ENCODE peak calls at places on chromosomes 4 and X, in ten cellular contexts. A, Y, J, S, B, X, E, T, U and H are unnamed samples.

GRCh38 chrX:16445166-16445752 is 204.7 kb upstream of the S100G start:
- DNase-seq in A (no peak), Y (no peak), J (peak), S (no peak), B (no peak), X (peak), E (no peak), T (no peak), U (peak), H (no peak)

GRCh38 chr4:15368906-15369305 is 58.9 kb upstream of the C1QTNF7 start:
- DNase-seq in A (no peak), Y (no peak), J (no peak), S (no peak), B (no peak), X (peak), E (no peak), T (no peak), U (no peak), H (no peak)

GRCh38 chr4:157898836-157899605 is 273.8 kb downstream of the GASK1B start:
- DNase-seq in A (no peak), Y (no peak), J (no peak), S (no peak), B (no peak), X (no peak), E (no peak), T (no peak), U (no peak), H (no peak)

GRCh38 chrX:23381688-23382087 is 47.0 kb downstream of the PTCHD1 start:
- DNase-seq in A (no peak), Y (no peak), J (no peak), S (no peak), B (no peak), X (no peak), E (no peak), T (no peak), U (no peak), H (no peak)

GRCh38 chr4:72568959-72569718 is at the start of gene ADAMTS3:
- DNase-seq in A (peak), Y (peak), J (peak), S (peak), B (peak), X (peak), E (peak), T (no peak), U (peak), H (no peak)

GRCh38 chr4:3773552-3774001 is 7.4 kb downstream of the ADRA2C start:
- DNase-seq in A (no peak), Y (no peak), J (no peak), S (no peak), B (no peak), X (no peak), E (peak), T (peak), U (no peak), H (no peak)

GRCh38 chrX:149455934-149456333 is 49.2 kb downstream of the IDS start:
- DNase-seq in A (no peak), Y (no peak), J (no peak), S (no peak), B (no peak), X (no peak), E (no peak), T (no peak), U (no peak), H (no peak)

GRCh38 chrX:55161581-55161980 is 58.6 kb upstream of the PAGE5 start:
- DNase-seq in A (no peak), Y (no peak), J (no peak), S (no peak), B (no peak), X (no peak), E (no peak), T (no peak), U (no peak), H (no peak)

GRCh38 chrX:149470960-149471359 is 34.1 kb downstream of the IDS start:
- DNase-seq in A (peak), Y (peak), J (peak), S (peak), B (peak), X (peak), E (peak), T (peak), U (peak), H (no peak)

GRCh38 chr4:154332681-154333421 is 158.7 kb downstream of the DCHS2 start:
- DNase-seq in A (peak), Y (peak), J (peak), S (no peak), B (peak), X (no peak), E (no peak), T (no peak), U (peak), H (no peak)

GRCh38 chr4:100519205-100519604 is 1.4 kb upstream of the EMCN start:
- DNase-seq in A (no peak), Y (no peak), J (no peak), S (no peak), B (peak), X (no peak), E (no peak), T (no peak), U (no peak), H (no peak)

GRCh38 chrX:24956828-24957227 is 58.9 kb downstream of the ARX start:
- DNase-seq in A (no peak), Y (no peak), J (no peak), S (no peak), B (no peak), X (no peak), E (no peak), T (no peak), U (no peak), H (no peak)

GRCh38 chrX:68708503-68709290 is 61.2 kb downstream of the STARD8 start:
- DNase-seq in A (no peak), Y (no peak), J (no peak), S (no peak), B (no peak), X (no peak), E (no peak), T (no peak), U (no peak), H (no peak)

GRCh38 chrX:155070663-155070974 is 317 bp downstream of the CMC4 start:
- DNase-seq in A (no peak), Y (no peak), J (no peak), S (no peak), B (peak), X (no peak), E (no peak), T (no peak), U (no peak), H (no peak)

GRCh38 chr4:54784188-54784671 is 126.5 kb downstream of the KIT start:
- DNase-seq in A (peak), Y (peak), J (peak), S (no peak), B (peak), X (no peak), E (peak), T (no peak), U (peak), H (peak)

GRCh38 chr4:125368161-125368560 is 53.4 kb downstream of the FAT4 start:
- DNase-seq in A (no peak), Y (no peak), J (no peak), S (no peak), B (no peak), X (no peak), E (no peak), T (no peak), U (no peak), H (no peak)

GRCh38 chr4:82739292-82740190 is 59.1 kb downstream of the SCD5 start:
- DNase-seq in A (peak), Y (peak), J (peak), S (peak), B (peak), X (peak), E (no peak), T (peak), U (peak), H (no peak)

GRCh38 chr4:2924765-2925301 is 38.4 kb downstream of the NOP14 start:
- DNase-seq in A (no peak), Y (no peak), J (no peak), S (no peak), B (no peak), X (no peak), E (no peak), T (no peak), U (no peak), H (no peak)

GRCh38 chr4:138344064-138344463 is 101.9 kb upstream of the SLC7A11 start:
- DNase-seq in A (no peak), Y (no peak), J (no peak), S (no peak), B (no peak), X (peak), E (no peak), T (no peak), U (no peak), H (no peak)

DNA sequence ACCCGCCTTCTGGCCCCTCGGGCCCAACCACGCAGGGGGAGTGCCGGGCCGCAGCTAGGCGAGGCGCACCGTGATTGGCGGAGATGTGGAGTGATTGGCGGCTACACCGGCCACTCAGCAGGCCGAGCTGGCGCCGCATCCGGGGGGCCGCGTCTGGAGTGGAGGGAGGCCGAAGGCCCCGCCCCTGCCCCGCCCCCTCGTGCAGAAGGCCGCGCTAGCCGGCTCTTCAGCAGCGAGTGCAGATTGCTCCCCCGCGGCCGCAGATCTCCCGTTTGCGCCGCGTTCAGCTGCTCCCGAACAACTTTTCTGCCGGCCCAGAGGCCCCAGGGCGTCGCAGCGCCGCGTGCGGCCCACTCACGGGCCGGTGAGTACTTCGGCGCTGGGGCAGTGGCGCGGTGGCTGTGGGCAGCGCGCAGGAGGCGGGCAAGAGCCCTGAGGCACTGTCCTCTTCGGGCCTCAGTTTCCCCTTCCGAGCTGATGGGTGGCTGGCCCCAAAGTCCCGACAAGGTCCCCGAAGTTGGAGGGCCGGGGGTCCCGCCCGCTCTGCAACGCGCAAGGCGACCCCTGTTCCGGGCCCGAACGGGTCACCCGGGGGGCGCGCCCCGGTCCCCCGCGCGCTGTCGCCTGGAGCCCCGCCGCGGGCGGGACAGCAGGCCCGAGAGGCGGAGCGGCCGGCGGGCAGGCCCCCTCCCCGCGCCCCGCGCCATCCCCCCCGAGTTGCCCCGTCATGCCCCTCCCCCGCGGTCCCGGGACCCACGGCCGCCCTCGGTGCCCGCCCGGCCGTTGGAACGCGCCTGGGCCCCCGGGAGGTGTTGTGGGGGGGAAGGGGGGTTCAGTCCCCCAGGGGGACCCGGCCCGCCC is at the start of gene WFS1:
- DNase-seq in A (peak), Y (peak), J (peak), S (peak), B (peak), X (no peak), E (peak), T (peak), U (peak), H (peak)
- TF ChIP-seq POLR2A in A (no peak), Y (peak), J (peak), S (no peak), B (peak), X (no peak), E (peak), T (peak), U (peak), H (peak)

GRCh38 chr4:113394730-113395530 is 345.5 kb downstream of the ANK2 start:
- DNase-seq in A (no peak), Y (peak), J (peak), S (peak), B (peak), X (peak), E (peak), T (peak), U (peak), H (no peak)
- TF ChIP-seq POLR2A in A (no peak), Y (no peak), J (no peak), S (no peak), B (no peak), X (no peak), E (no peak), T (no peak), U (no peak), H (no peak)

GRCh38 chr4:38668203-38668602 is 4.2 kb downstream of the KLF3 start:
- DNase-seq in A (no peak), Y (no peak), J (no peak), S (no peak), B (no peak), X (no peak), E (no peak), T (no peak), U (no peak), H (no peak)

GRCh38 chr4:38669233-38669632 is 5.2 kb downstream of the KLF3 start:
- DNase-seq in A (peak), Y (no peak), J (no peak), S (no peak), B (no peak), X (peak), E (no peak), T (no peak), U (no peak), H (no peak)

GRCh38 chr4:38665846-38666490 is 2.0 kb downstream of the KLF3 start:
- DNase-seq in A (no peak), Y (no peak), J (no peak), S (no peak), B (no peak), X (no peak), E (no peak), T (no peak), U (no peak), H (no peak)

GRCh38 chr4:38664704-38665401 is 854 bp downstream of the KLF3 start:
- DNase-seq in A (peak), Y (peak), J (peak), S (no peak), B (peak), X (peak), E (peak), T (no peak), U (peak), H (no peak)

DNA sequence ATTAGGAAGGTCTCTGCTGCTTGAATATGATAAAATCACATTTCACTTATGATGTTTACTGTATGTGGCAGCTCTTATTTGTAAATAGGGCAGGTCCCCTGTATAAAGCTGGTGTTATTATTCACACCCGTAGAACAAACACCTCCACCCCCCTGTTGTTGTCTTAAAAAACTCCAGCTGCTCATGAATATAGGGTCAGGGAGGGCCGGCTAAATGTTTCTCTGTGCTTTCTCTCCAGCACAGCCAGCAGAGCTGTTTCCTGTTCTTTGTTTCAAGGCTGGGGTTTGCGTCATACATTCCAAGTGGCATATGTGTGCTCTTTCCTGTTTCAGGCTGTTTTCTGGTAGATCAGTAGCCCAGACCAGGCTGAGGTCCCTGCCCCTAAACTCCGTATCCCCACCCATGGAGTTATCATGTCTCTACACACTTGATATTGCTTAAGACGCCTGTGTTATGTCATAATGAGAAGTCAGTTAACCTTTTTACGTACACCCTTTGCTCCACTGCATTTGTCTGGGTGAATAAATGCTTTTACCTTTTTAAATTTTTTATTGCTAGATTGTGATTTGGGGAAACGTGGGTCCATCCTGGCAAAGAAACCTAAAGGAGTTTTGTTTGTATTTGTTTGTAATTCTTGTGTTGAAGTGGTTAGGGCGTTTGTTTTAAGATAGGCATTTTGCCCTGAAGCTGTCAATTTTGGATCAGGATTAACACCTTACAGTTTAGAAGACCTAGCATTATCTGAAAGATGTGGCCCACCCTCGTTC is 3.2 kb downstream of the KLF3 start:
- DNase-seq in A (no peak), Y (peak), J (peak), S (no peak), B (peak), X (peak), E (peak), T (no peak), U (peak), H (peak)
- TF ChIP-seq POLR2A in A (no peak), Y (peak), J (peak), S (no peak), B (no peak), X (no peak), E (peak), T (no peak), U (peak), H (no peak)

GRCh38 chrX:70346671-70347070 is 56.8 kb downstream of the KIF4A start:
- DNase-seq in A (no peak), Y (no peak), J (no peak), S (no peak), B (no peak), X (no peak), E (no peak), T (no peak), U (no peak), H (no peak)
- TF ChIP-seq POLR2A in A (no peak), Y (no peak), J (no peak), S (no peak), B (no peak), X (no peak), E (no peak), T (no peak), U (no peak), H (no peak)